ENCODE peak calls at places on chromosomes 6 and 20, in five cellular contexts. One of them, this sample, is unnamed.

GRCh38 chr6:35687658-35688604 is 784 bp downstream of the FKBP5 start:
- DNase-seq in GM23338: peak
- DNase-seq in HepG2: no peak
- DNase-seq in K562: peak
- DNase-seq in HCT116: peak
- DNase-seq in this sample: peak

GRCh38 chr6:32095338-32096086 is 13.6 kb downstream of the TNXB start:
- DNase-seq in GM23338: no peak
- DNase-seq in HepG2: no peak
- DNase-seq in K562: no peak
- DNase-seq in HCT116: no peak
- DNase-seq in this sample: no peak

GRCh38 chr6:10655508-10656055 is 38.8 kb downstream of the C6orf52 start:
- DNase-seq in GM23338: no peak
- DNase-seq in HepG2: no peak
- DNase-seq in K562: no peak
- DNase-seq in HCT116: no peak
- DNase-seq in this sample: peak

GRCh38 chr6:132715204-132715603 is 1.3 kb upstream of the VNN1 start:
- DNase-seq in GM23338: peak
- DNase-seq in HepG2: peak
- DNase-seq in K562: no peak
- DNase-seq in HCT116: peak
- DNase-seq in this sample: no peak

GRCh38 chr20:53161073-53161472 is 188.9 kb downstream of the TSHZ2 start:
- DNase-seq in GM23338: no peak
- DNase-seq in HepG2: no peak
- DNase-seq in K562: no peak
- DNase-seq in HCT116: no peak
- DNase-seq in this sample: no peak

GRCh38 chr6:38063973-38064372 is 244.4 kb downstream of the ZFAND3 start:
- DNase-seq in GM23338: no peak
- DNase-seq in HepG2: no peak
- DNase-seq in K562: no peak
- DNase-seq in HCT116: no peak
- DNase-seq in this sample: no peak

GRCh38 chr20:2652724-2653510 is 485 bp downstream of the NOP56 start:
- DNase-seq in GM23338: peak
- DNase-seq in HepG2: peak
- DNase-seq in K562: peak
- DNase-seq in HCT116: no peak
- DNase-seq in this sample: no peak

GRCh38 chr6:69796081-69796626 is 656 bp downstream of the LMBRD1 start:
- DNase-seq in GM23338: peak
- DNase-seq in HepG2: peak
- DNase-seq in K562: no peak
- DNase-seq in HCT116: peak
- DNase-seq in this sample: no peak

GRCh38 chr20:5806457-5807263 is 56.5 kb downstream of the SHLD1 start:
- DNase-seq in GM23338: peak
- DNase-seq in HepG2: peak
- DNase-seq in K562: no peak
- DNase-seq in HCT116: no peak
- DNase-seq in this sample: no peak

GRCh38 chr20:59839372-59839771 is 94.1 kb downstream of the SYCP2 start:
- DNase-seq in GM23338: no peak
- DNase-seq in HepG2: no peak
- DNase-seq in K562: no peak
- DNase-seq in HCT116: no peak
- DNase-seq in this sample: no peak

GRCh38 chr6:104688283-104688969 is 171.3 kb downstream of the HACE1 start:
- DNase-seq in GM23338: no peak
- DNase-seq in HepG2: no peak
- DNase-seq in K562: no peak
- DNase-seq in HCT116: no peak
- DNase-seq in this sample: no peak

GRCh38 chr6:127606131-127606562 is 29.2 kb downstream of the C6orf58 start:
- DNase-seq in GM23338: peak
- DNase-seq in HepG2: peak
- DNase-seq in K562: no peak
- DNase-seq in HCT116: peak
- DNase-seq in this sample: no peak

GRCh38 chr6:27668442-27669275 is 195.8 kb upstream of the ZNF184 start:
- DNase-seq in GM23338: peak
- DNase-seq in HepG2: peak
- DNase-seq in K562: peak
- DNase-seq in HCT116: peak
- DNase-seq in this sample: no peak

GRCh38 chr20:47051936-47052566 is 157.4 kb downstream of the EYA2 start:
- DNase-seq in GM23338: no peak
- DNase-seq in HepG2: no peak
- DNase-seq in K562: no peak
- DNase-seq in HCT116: no peak
- DNase-seq in this sample: no peak

GRCh38 chr20:31988430-31989015 is 20.6 kb downstream of the XKR7 start:
- DNase-seq in GM23338: no peak
- DNase-seq in HepG2: no peak
- DNase-seq in K562: no peak
- DNase-seq in HCT116: no peak
- DNase-seq in this sample: no peak

GRCh38 chr6:32189082-32189741 is 790 bp downstream of the PBX2 start:
- DNase-seq in GM23338: peak
- DNase-seq in HepG2: no peak
- DNase-seq in K562: no peak
- DNase-seq in HCT116: no peak
- DNase-seq in this sample: no peak

GRCh38 chr6:96659084-96659845 is 96.3 kb downstream of the FHL5 start:
- DNase-seq in GM23338: no peak
- DNase-seq in HepG2: no peak
- DNase-seq in K562: no peak
- DNase-seq in HCT116: no peak
- DNase-seq in this sample: no peak

GRCh38 chr6:169171010-169171409 is 82.6 kb downstream of the THBS2 start:
- DNase-seq in GM23338: no peak
- DNase-seq in HepG2: no peak
- DNase-seq in K562: no peak
- DNase-seq in HCT116: no peak
- DNase-seq in this sample: no peak

GRCh38 chr6:169170583-169170955 is 83.1 kb downstream of the THBS2 start:
- DNase-seq in GM23338: no peak
- DNase-seq in HepG2: no peak
- DNase-seq in K562: no peak
- DNase-seq in HCT116: no peak
- DNase-seq in this sample: no peak

GRCh38 chr6:169172946-169173345 is 80.7 kb downstream of the THBS2 start:
- DNase-seq in GM23338: no peak
- DNase-seq in HepG2: no peak
- DNase-seq in K562: no peak
- DNase-seq in HCT116: no peak
- DNase-seq in this sample: no peak

GRCh38 chr6:169172435-169172834 is 81.2 kb downstream of the THBS2 start:
- DNase-seq in GM23338: no peak
- DNase-seq in HepG2: no peak
- DNase-seq in K562: no peak
- DNase-seq in HCT116: peak
- DNase-seq in this sample: no peak

DNA sequence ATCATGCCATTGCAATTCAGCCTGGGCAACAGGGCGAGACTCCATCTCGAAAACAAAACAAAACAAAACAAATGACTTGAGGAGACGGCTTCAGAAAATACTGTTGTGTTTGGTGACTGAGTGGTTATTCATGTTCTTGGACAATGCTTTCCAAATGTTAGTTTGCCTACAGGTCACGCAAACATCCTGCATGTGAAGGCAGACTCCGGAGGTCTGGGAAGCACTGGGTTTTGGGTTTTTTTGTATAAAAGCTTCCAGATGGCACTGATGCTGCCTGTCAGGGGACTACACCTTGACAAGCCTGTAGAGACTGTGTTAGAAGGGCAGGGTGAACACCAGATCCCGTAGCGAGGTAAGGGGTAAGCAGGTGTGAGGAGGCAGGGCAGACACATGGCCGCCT is 81.7 kb downstream of the THBS2 start:
- DNase-seq in GM23338: no peak
- DNase-seq in HepG2: no peak
- DNase-seq in K562: no peak
- DNase-seq in HCT116: no peak
- DNase-seq in this sample: no peak
- TF ChIP-seq EZH2 in GM23338: no peak
- TF ChIP-seq EZH2 in HepG2: peak
- TF ChIP-seq EZH2 in K562: no peak
- TF ChIP-seq EZH2 in HCT116: no peak
- TF ChIP-seq EZH2 in this sample: no peak

DNA sequence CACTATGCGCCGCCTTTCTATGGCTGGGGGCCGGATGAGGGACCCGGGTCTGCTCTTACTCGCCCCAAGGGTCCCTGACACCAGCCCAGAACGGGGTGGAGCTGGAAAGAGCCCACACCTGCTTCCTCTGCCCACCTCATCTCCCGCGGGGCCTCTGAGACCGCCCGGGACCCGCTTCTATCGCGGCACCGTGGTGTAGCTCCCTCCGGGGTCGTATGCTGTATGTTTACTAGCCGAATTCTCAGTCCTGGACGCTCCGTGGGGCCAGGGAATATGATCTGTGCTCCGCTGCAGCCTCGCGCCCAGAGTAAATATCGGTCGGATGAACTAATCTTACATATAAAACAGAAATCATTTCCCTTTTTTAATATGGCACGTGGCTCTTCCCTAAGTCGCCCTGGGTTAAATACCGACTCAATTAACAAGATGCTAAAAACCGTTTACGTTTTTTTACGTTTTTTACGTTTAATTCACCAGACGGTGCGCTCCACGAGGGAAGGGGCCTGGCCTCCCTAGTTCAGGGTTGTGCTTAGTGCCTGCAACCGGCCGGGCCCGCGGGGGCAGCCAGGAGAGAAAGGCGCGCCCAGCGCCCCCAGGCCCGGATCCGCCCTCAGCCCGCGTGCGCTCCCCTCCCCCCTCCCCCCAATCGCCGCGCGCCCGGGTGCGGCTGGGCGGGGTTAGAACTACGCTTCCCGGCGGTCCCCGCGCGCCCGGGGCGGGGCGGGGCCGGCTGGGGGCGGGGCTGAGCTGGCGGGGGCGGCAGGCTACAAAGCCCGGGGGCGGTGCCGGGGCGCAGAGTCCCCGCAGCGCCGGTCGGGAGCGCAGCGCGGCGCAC is at the start of gene RBM38:
- DNase-seq in GM23338: peak
- DNase-seq in HepG2: peak
- DNase-seq in K562: peak
- DNase-seq in HCT116: peak
- DNase-seq in this sample: no peak
- TF ChIP-seq REST in GM23338: no peak
- TF ChIP-seq REST in HepG2: no peak
- TF ChIP-seq REST in K562: no peak
- TF ChIP-seq REST in HCT116: no peak
- TF ChIP-seq REST in this sample: no peak

DNA sequence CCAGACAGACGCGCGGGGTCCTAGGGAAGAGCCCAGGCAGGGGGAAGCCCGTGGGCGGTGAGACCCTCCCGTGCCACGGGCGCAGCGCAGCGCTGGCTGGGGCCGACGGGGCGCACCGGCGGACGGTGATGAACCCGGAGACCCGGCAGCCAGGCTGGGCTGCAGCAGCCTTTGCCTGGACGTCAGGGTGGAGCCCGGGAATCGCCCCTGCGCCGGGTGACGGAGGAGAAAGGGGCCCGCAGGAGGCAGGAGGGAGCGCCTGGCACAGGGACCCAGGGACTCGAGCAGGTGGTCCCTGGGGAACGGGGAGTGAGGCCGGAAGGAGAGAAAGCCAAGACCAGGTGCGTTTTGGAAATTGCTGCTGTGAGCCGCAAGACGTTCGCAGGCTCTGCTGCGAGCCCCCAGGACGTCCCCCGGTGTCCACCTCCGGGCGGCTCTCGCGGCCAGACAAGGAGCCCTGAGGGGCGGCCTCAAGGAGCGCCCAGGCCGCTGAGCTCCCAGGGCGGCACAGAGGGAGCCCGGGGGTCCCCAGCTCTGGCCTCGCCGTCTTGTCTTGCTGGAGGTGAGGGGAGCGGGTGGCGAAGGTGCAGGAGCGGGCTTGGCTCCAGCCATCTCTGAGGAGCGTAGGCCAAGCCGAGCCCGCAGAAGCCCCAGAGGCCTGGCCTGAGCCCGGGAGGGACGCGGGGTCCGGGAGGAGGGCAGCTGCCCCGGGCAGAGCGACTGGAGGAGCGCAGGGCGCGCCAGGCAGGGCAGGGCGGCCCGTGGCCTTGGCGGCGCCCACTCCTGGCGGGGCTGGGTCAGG is 191.2 kb upstream of the PDE10A start:
- DNase-seq in GM23338: peak
- DNase-seq in HepG2: no peak
- DNase-seq in K562: no peak
- DNase-seq in HCT116: no peak
- DNase-seq in this sample: no peak
- H3K4me2 ChIP-seq in GM23338: peak
- H3K4me2 ChIP-seq in HepG2: no peak
- H3K4me2 ChIP-seq in K562: no peak
- H3K4me2 ChIP-seq in HCT116: no peak
- H3K4me2 ChIP-seq in this sample: no peak

DNA sequence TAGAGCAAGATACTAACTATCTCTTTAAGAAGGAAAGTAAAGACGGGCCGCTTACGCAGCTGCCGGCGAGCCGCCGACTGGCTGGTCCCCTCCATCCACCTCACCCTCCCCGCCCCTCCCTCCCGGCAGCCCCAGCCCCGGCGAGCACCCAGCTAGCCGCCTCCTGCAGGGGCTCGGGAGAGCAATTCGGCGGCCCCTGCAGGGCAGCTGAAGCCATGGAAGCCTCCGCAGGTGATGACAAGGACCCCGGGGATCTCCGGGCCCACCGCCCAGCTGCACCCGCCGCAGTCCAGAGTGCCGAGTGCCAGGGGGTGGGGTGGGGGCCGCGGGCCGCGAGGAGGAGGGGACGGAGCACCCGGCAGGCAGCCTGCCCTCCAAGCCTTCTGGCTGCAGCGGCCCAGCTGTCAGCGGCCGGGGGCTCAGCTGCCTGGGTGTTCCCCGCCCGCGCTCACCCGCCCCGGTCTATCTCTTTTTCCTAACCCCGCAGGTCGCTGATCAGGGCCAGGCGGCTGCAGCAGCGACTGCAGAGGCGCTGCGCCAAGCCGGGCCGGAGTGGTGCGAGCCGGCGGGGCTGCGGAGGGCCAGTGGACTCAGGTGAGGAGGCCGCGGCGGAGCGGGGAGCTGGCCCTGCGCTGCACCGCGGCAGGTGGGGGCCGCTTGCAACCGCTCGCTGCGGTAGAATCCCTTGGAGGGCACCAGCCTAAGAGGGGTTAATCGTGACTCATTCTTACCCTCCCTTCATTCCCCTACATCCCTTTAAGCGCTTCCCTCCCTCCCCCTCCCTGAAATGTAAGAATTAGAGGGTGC is at the start of gene SNPH:
- DNase-seq in GM23338: peak
- DNase-seq in HepG2: no peak
- DNase-seq in K562: peak
- DNase-seq in HCT116: peak
- DNase-seq in this sample: no peak
- TF ChIP-seq EZH2 in GM23338: no peak
- TF ChIP-seq EZH2 in HepG2: no peak
- TF ChIP-seq EZH2 in K562: no peak
- TF ChIP-seq EZH2 in HCT116: no peak
- TF ChIP-seq EZH2 in this sample: no peak